ENCODE peak calls at places on chromosome 14, in six cellular contexts. One of them, this sample, is unnamed.

GRCh38 chr14:73457050-73457934 is 1.1 kb downstream of the NUMB start:
- DNase-seq in psoas muscle: peak; percentile 25
- DNase-seq in CD4-positive, alpha-beta T cell: no peak
- DNase-seq in fibroblast of lung: peak; percentile 11
- DNase-seq in SK-N-SH: peak; percentile 41
- DNase-seq in PC-9: peak; percentile 42
- DNase-seq in this sample: peak; percentile 52

GRCh38 chr14:64860039-64860438 is 19.7 kb downstream of the SPTB start:
- DNase-seq in fibroblast of lung: no peak
- DNase-seq in PC-9: no peak
- DNase-seq in SK-N-SH: no peak
- DNase-seq in CD4-positive, alpha-beta T cell: no peak
- DNase-seq in psoas muscle: no peak
- DNase-seq in this sample: no peak

GRCh38 chr14:94805726-94806288 is 35.9 kb upstream of the GSC start:
- DNase-seq in PC-9: no peak
- DNase-seq in fibroblast of lung: no peak
- DNase-seq in psoas muscle: no peak
- DNase-seq in CD4-positive, alpha-beta T cell: no peak
- DNase-seq in SK-N-SH: no peak
- DNase-seq in this sample: no peak

GRCh38 chr14:37587881-37588666 is 7.0 kb downstream of the FOXA1 start:
- DNase-seq in SK-N-SH: no peak
- DNase-seq in CD4-positive, alpha-beta T cell: no peak
- DNase-seq in fibroblast of lung: no peak
- DNase-seq in PC-9: no peak
- DNase-seq in psoas muscle: no peak
- DNase-seq in this sample: no peak

GRCh38 chr14:65045691-65046090 is 56.6 kb downstream of the MAX start:
- DNase-seq in SK-N-SH: no peak
- DNase-seq in CD4-positive, alpha-beta T cell: no peak
- DNase-seq in PC-9: no peak
- DNase-seq in psoas muscle: no peak
- DNase-seq in fibroblast of lung: no peak
- DNase-seq in this sample: no peak

GRCh38 chr14:78222746-78223145 is 52.6 kb downstream of the NRXN3 start:
- DNase-seq in fibroblast of lung: no peak
- DNase-seq in psoas muscle: no peak
- DNase-seq in PC-9: no peak
- DNase-seq in CD4-positive, alpha-beta T cell: no peak
- DNase-seq in SK-N-SH: no peak
- DNase-seq in this sample: no peak

GRCh38 chr14:54650331-54651017 is 83.5 kb downstream of the SAMD4A start:
- DNase-seq in CD4-positive, alpha-beta T cell: no peak
- DNase-seq in psoas muscle: no peak
- DNase-seq in fibroblast of lung: peak; percentile 69
- DNase-seq in SK-N-SH: no peak
- DNase-seq in PC-9: no peak
- DNase-seq in this sample: peak; percentile 64

GRCh38 chr14:63269561-63270225 is 49.0 kb downstream of the GPHB5 start:
- DNase-seq in psoas muscle: no peak
- DNase-seq in fibroblast of lung: peak; percentile 35
- DNase-seq in CD4-positive, alpha-beta T cell: no peak
- DNase-seq in PC-9: no peak
- DNase-seq in SK-N-SH: no peak
- DNase-seq in this sample: no peak

GRCh38 chr14:100896369-100897060 is 7.0 kb downstream of the RTL1 start:
- DNase-seq in SK-N-SH: peak; percentile 42
- DNase-seq in CD4-positive, alpha-beta T cell: no peak
- DNase-seq in psoas muscle: no peak
- DNase-seq in PC-9: no peak
- DNase-seq in fibroblast of lung: no peak
- DNase-seq in this sample: no peak

GRCh38 chr14:99539503-99539902 is 58.3 kb downstream of the CCNK start:
- DNase-seq in PC-9: no peak
- DNase-seq in psoas muscle: no peak
- DNase-seq in CD4-positive, alpha-beta T cell: no peak
- DNase-seq in SK-N-SH: no peak
- DNase-seq in fibroblast of lung: no peak
- DNase-seq in this sample: no peak

GRCh38 chr14:58703149-58703509 is 65.4 kb downstream of the DACT1 start:
- DNase-seq in CD4-positive, alpha-beta T cell: no peak
- DNase-seq in SK-N-SH: peak; percentile 24
- DNase-seq in PC-9: no peak
- DNase-seq in fibroblast of lung: no peak
- DNase-seq in psoas muscle: no peak
- DNase-seq in this sample: no peak

GRCh38 chr14:99166506-99166905 is 105.5 kb downstream of the BCL11B start:
- DNase-seq in fibroblast of lung: no peak
- DNase-seq in psoas muscle: no peak
- DNase-seq in PC-9: no peak
- DNase-seq in CD4-positive, alpha-beta T cell: no peak
- DNase-seq in SK-N-SH: no peak
- DNase-seq in this sample: no peak

GRCh38 chr14:57854571-57854970 is 11.3 kb downstream of the SLC35F4 start:
- DNase-seq in psoas muscle: no peak
- DNase-seq in CD4-positive, alpha-beta T cell: no peak
- DNase-seq in SK-N-SH: no peak
- DNase-seq in PC-9: no peak
- DNase-seq in fibroblast of lung: no peak
- DNase-seq in this sample: no peak

GRCh38 chr14:52086755-52087154 is 17.9 kb upstream of the NID2 start:
- DNase-seq in PC-9: no peak
- DNase-seq in fibroblast of lung: peak; percentile 55
- DNase-seq in psoas muscle: no peak
- DNase-seq in SK-N-SH: no peak
- DNase-seq in CD4-positive, alpha-beta T cell: no peak
- DNase-seq in this sample: peak; percentile 67

GRCh38 chr14:33839193-33840076 is 111.4 kb downstream of the EGLN3 start:
- DNase-seq in fibroblast of lung: peak; percentile 61
- DNase-seq in psoas muscle: peak; percentile 35
- DNase-seq in PC-9: peak; percentile 11
- DNase-seq in CD4-positive, alpha-beta T cell: peak; percentile 23
- DNase-seq in SK-N-SH: peak; percentile 76
- DNase-seq in this sample: peak; percentile 33

GRCh38 chr14:89902876-89903275 is 51.7 kb downstream of the EFCAB11 start:
- DNase-seq in PC-9: no peak
- DNase-seq in fibroblast of lung: no peak
- DNase-seq in CD4-positive, alpha-beta T cell: no peak
- DNase-seq in SK-N-SH: peak; percentile 37
- DNase-seq in psoas muscle: no peak
- DNase-seq in this sample: no peak

GRCh38 chr14:30034049-30034635 is 106.5 kb upstream of the PRKD1 start:
- DNase-seq in psoas muscle: no peak
- DNase-seq in fibroblast of lung: peak; percentile 6
- DNase-seq in PC-9: no peak
- DNase-seq in SK-N-SH: no peak
- DNase-seq in CD4-positive, alpha-beta T cell: no peak
- DNase-seq in this sample: no peak

GRCh38 chr14:51501746-51502145 is 150.0 kb upstream of the FRMD6 start:
- DNase-seq in PC-9: no peak
- DNase-seq in CD4-positive, alpha-beta T cell: no peak
- DNase-seq in psoas muscle: no peak
- DNase-seq in SK-N-SH: no peak
- DNase-seq in fibroblast of lung: no peak
- DNase-seq in this sample: no peak

GRCh38 chr14:103819503-103820307 is 27.7 kb downstream of the PPP1R13B start:
- DNase-seq in SK-N-SH: peak; percentile 24
- DNase-seq in CD4-positive, alpha-beta T cell: no peak
- DNase-seq in psoas muscle: peak; percentile 24
- DNase-seq in PC-9: no peak
- DNase-seq in fibroblast of lung: no peak
- DNase-seq in this sample: no peak

GRCh38 chr14:88323520-88324199 is 591 bp upstream of the KCNK10 start:
- DNase-seq in PC-9: no peak
- DNase-seq in fibroblast of lung: no peak
- DNase-seq in SK-N-SH: peak; percentile 82
- DNase-seq in CD4-positive, alpha-beta T cell: no peak
- DNase-seq in psoas muscle: no peak
- DNase-seq in this sample: no peak

GRCh38 chr14:29724991-29725390 is 202.7 kb downstream of the PRKD1 start:
- DNase-seq in SK-N-SH: no peak
- DNase-seq in psoas muscle: no peak
- DNase-seq in CD4-positive, alpha-beta T cell: no peak
- DNase-seq in PC-9: no peak
- DNase-seq in fibroblast of lung: peak; percentile 98
- DNase-seq in this sample: no peak

GRCh38 chr14:87628129-87628528 is 364.9 kb downstream of the GALC start:
- DNase-seq in SK-N-SH: no peak
- DNase-seq in PC-9: no peak
- DNase-seq in fibroblast of lung: peak; percentile 9
- DNase-seq in psoas muscle: no peak
- DNase-seq in CD4-positive, alpha-beta T cell: no peak
- DNase-seq in this sample: no peak

GRCh38 chr14:21419528-21419927 is 35.7 kb upstream of the SUPT16H start:
- DNase-seq in CD4-positive, alpha-beta T cell: no peak
- DNase-seq in fibroblast of lung: no peak
- DNase-seq in psoas muscle: no peak
- DNase-seq in PC-9: no peak
- DNase-seq in SK-N-SH: no peak
- DNase-seq in this sample: no peak

GRCh38 chr14:100526632-100527031 is 60.6 kb downstream of the BEGAIN start:
- DNase-seq in PC-9: no peak
- DNase-seq in psoas muscle: no peak
- DNase-seq in SK-N-SH: no peak
- DNase-seq in CD4-positive, alpha-beta T cell: no peak
- DNase-seq in fibroblast of lung: no peak
- DNase-seq in this sample: no peak

GRCh38 chr14:88792572-88793258 is at the start of gene EML5:
- DNase-seq in psoas muscle: peak; percentile 85
- DNase-seq in PC-9: peak; percentile 61
- DNase-seq in fibroblast of lung: peak; percentile 54
- DNase-seq in SK-N-SH: peak; percentile 91
- DNase-seq in CD4-positive, alpha-beta T cell: peak; percentile 89
- DNase-seq in this sample: peak; percentile 52

GRCh38 chr14:41418851-41419250 is 187.8 kb upstream of the LRFN5 start:
- DNase-seq in SK-N-SH: no peak
- DNase-seq in CD4-positive, alpha-beta T cell: no peak
- DNase-seq in PC-9: no peak
- DNase-seq in fibroblast of lung: no peak
- DNase-seq in psoas muscle: no peak
- DNase-seq in this sample: no peak

GRCh38 chr14:92846162-92846897 is 52.2 kb downstream of the GOLGA5 start:
- DNase-seq in psoas muscle: no peak
- DNase-seq in PC-9: no peak
- DNase-seq in CD4-positive, alpha-beta T cell: no peak
- DNase-seq in SK-N-SH: no peak
- DNase-seq in fibroblast of lung: peak; percentile 44
- DNase-seq in this sample: no peak

GRCh38 chr14:78005325-78005724 is 164.8 kb upstream of the NRXN3 start:
- DNase-seq in SK-N-SH: no peak
- DNase-seq in CD4-positive, alpha-beta T cell: no peak
- DNase-seq in PC-9: no peak
- DNase-seq in fibroblast of lung: no peak
- DNase-seq in psoas muscle: no peak
- DNase-seq in this sample: no peak

GRCh38 chr14:90023176-90023896 is 38.5 kb upstream of the KCNK13 start:
- DNase-seq in SK-N-SH: no peak
- DNase-seq in CD4-positive, alpha-beta T cell: no peak
- DNase-seq in psoas muscle: no peak
- DNase-seq in fibroblast of lung: no peak
- DNase-seq in PC-9: no peak
- DNase-seq in this sample: no peak

GRCh38 chr14:88919502-88919901 is 95.1 kb downstream of the TTC8 start:
- DNase-seq in PC-9: no peak
- DNase-seq in CD4-positive, alpha-beta T cell: no peak
- DNase-seq in fibroblast of lung: no peak
- DNase-seq in psoas muscle: no peak
- DNase-seq in SK-N-SH: no peak
- DNase-seq in this sample: no peak

GRCh38 chr14:67395876-67396189 is 16.1 kb downstream of the PLEK2 start:
- DNase-seq in fibroblast of lung: no peak
- DNase-seq in psoas muscle: no peak
- DNase-seq in PC-9: no peak
- DNase-seq in SK-N-SH: no peak
- DNase-seq in CD4-positive, alpha-beta T cell: no peak
- DNase-seq in this sample: no peak

GRCh38 chr14:90755661-90756304 is 60.4 kb downstream of the TTC7B start:
- DNase-seq in PC-9: no peak
- DNase-seq in CD4-positive, alpha-beta T cell: no peak
- DNase-seq in SK-N-SH: no peak
- DNase-seq in fibroblast of lung: no peak
- DNase-seq in psoas muscle: no peak
- DNase-seq in this sample: no peak

GRCh38 chr14:58138065-58138718 is 13.8 kb downstream of the ARMH4 start:
- DNase-seq in fibroblast of lung: no peak
- DNase-seq in PC-9: no peak
- DNase-seq in CD4-positive, alpha-beta T cell: no peak
- DNase-seq in SK-N-SH: no peak
- DNase-seq in psoas muscle: no peak
- DNase-seq in this sample: no peak

GRCh38 chr14:105878554-105878953 is 352.2 kb downstream of the TMEM121 start:
- DNase-seq in fibroblast of lung: no peak
- DNase-seq in SK-N-SH: no peak
- DNase-seq in CD4-positive, alpha-beta T cell: no peak
- DNase-seq in psoas muscle: no peak
- DNase-seq in PC-9: no peak
- DNase-seq in this sample: no peak
- H3K9me3 ChIP-seq in fibroblast of lung: no peaks in the 10 kb centered on the region
- H3K9me3 ChIP-seq in SK-N-SH: no peaks in the 10 kb centered on the region
- H3K9me3 ChIP-seq in CD4-positive, alpha-beta T cell: no peaks in the 10 kb centered on the region
- H3K9me3 ChIP-seq in psoas muscle: no peaks in the 10 kb centered on the region
- H3K9me3 ChIP-seq in PC-9: no peaks in the 10 kb centered on the region
- H3K9me3 ChIP-seq in this sample: no peaks in the 10 kb centered on the region

GRCh38 chr14:68760771-68761170 is 32.1 kb downstream of the ZFP36L1 start:
- DNase-seq in CD4-positive, alpha-beta T cell: no peak
- DNase-seq in fibroblast of lung: no peak
- DNase-seq in PC-9: no peak
- DNase-seq in SK-N-SH: no peak
- DNase-seq in psoas muscle: no peak
- DNase-seq in this sample: no peak
- H3K27ac ChIP-seq in CD4-positive, alpha-beta T cell: no peak overlapping the region
- H3K27ac ChIP-seq in fibroblast of lung: no peak overlapping the region
- H3K27ac ChIP-seq in PC-9: no peak overlapping the region
- H3K27ac ChIP-seq in SK-N-SH: no peak overlapping the region
- H3K27ac ChIP-seq in psoas muscle: no peak overlapping the region
- H3K27ac ChIP-seq in this sample: no peak overlapping the region

GRCh38 chr14:26930576-26930975 is 332.7 kb upstream of the NOVA1 start:
- DNase-seq in fibroblast of lung: no peak
- DNase-seq in CD4-positive, alpha-beta T cell: no peak
- DNase-seq in psoas muscle: no peak
- DNase-seq in PC-9: no peak
- DNase-seq in SK-N-SH: no peak
- DNase-seq in this sample: no peak
- H3K9me3 ChIP-seq in fibroblast of lung: no peaks in the 10 kb centered on the region
- H3K9me3 ChIP-seq in CD4-positive, alpha-beta T cell: peaks cover 6% of the 10 kb centered on the region
- H3K9me3 ChIP-seq in psoas muscle: no peaks in the 10 kb centered on the region
- H3K9me3 ChIP-seq in PC-9: no peaks in the 10 kb centered on the region
- H3K9me3 ChIP-seq in SK-N-SH: no peaks in the 10 kb centered on the region
- H3K9me3 ChIP-seq in this sample: no peaks in the 10 kb centered on the region

DNA sequence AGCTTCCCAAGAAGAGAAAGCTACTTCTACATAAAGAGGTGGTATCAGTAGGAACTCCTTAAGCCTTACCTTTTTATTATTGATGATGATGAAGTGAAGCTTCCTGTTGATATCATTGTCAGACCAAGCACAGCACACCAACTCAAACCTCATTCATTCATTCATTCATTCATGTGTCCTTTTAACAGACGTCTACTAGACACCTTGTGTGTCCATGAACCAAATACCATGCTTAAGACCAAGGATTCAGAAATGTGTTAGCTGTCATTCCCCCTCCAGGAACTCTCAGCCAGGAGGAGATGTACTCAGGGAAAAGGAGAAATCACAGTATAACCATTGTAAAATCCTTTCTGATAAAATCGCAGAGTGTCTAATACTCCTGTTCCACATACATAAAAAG is 194.8 kb downstream of the ZFP36L1 start:
- DNase-seq in fibroblast of lung: no peak
- DNase-seq in SK-N-SH: no peak
- DNase-seq in PC-9: no peak
- DNase-seq in psoas muscle: no peak
- DNase-seq in CD4-positive, alpha-beta T cell: no peak
- DNase-seq in this sample: no peak
- H3K27ac ChIP-seq in fibroblast of lung: peak overlapping the region; percentile 83
- H3K27ac ChIP-seq in SK-N-SH: peak overlapping the region; percentile 87
- H3K27ac ChIP-seq in PC-9: peak overlapping the region; percentile 94
- H3K27ac ChIP-seq in psoas muscle: peak overlapping the region; percentile 78
- H3K27ac ChIP-seq in CD4-positive, alpha-beta T cell: no peak overlapping the region
- H3K27ac ChIP-seq in this sample: peak overlapping the region; percentile 76